ENCODE peak calls at places on chromosomes 6 and 20, in six cellular contexts. S is SK-N-SH, T is transverse colon, G is heart left ventricle, H is tibial nerve, B is stomach. U is an unnamed sample. For H3K4me1, the result is how much of the 10 kb centered on the place peaks cover.

GRCh38 chr20:8909596-8909995 is 159.3 kb upstream of the PLCB4 start:
- DNase-seq in G (no peak), B (no peak), H (no peak), T (no peak), S (no peak), U (no peak)

GRCh38 chr6:91081452-91082067 is 494.7 kb upstream of the MAP3K7 start:
- DNase-seq in G (no peak), H (no peak), B (no peak), S (peak), T (no peak), U (no peak)

GRCh38 chr6:128200789-128201188 is 299.9 kb upstream of the THEMIS start:
- DNase-seq in S (no peak), T (no peak), H (no peak), G (no peak), B (no peak), U (no peak)

GRCh38 chr20:49909499-49910339 is 5.6 kb downstream of the SPATA2 start:
- DNase-seq in B (no peak), T (peak), S (no peak), H (no peak), G (peak), U (no peak)

GRCh38 chr6:161319231-161319630 is 45.4 kb upstream of the AGPAT4 start:
- DNase-seq in S (no peak), B (no peak), H (no peak), T (no peak), G (no peak), U (no peak)

GRCh38 chr6:122697458-122697857 is 82.1 kb upstream of the FABP7 start:
- DNase-seq in H (no peak), B (no peak), T (no peak), G (no peak), S (no peak), U (no peak)

GRCh38 chr6:160445130-160445529 is 97.0 kb downstream of the SLC22A3 start:
- DNase-seq in T (no peak), H (no peak), B (no peak), G (no peak), S (no peak), U (no peak)

GRCh38 chr6:31143148-31143547 is 4.3 kb upstream of the PSORS1C2 start:
- DNase-seq in H (peak), T (no peak), B (peak), G (peak), S (no peak), U (no peak)

GRCh38 chr6:3001773-3002293 is 2.1 kb downstream of the NQO2 start:
- DNase-seq in B (no peak), T (no peak), H (no peak), G (no peak), S (no peak), U (no peak)

GRCh38 chr6:38603492-38603891 is 36.2 kb downstream of the BTBD9 start:
- DNase-seq in S (no peak), G (no peak), B (no peak), T (no peak), H (no peak), U (no peak)

GRCh38 chr20:60108397-60108796 is 150.2 kb downstream of the CDH26 start:
- DNase-seq in H (no peak), S (no peak), G (no peak), B (no peak), T (no peak), U (no peak)

GRCh38 chr6:4055420-4056041 is 23.4 kb downstream of the FAM217A start:
- DNase-seq in G (no peak), B (peak), H (no peak), S (peak), T (peak), U (no peak)

GRCh38 chr6:143286280-143286795 is 164.2 kb downstream of the ADAT2 start:
- DNase-seq in B (no peak), S (no peak), G (no peak), H (no peak), T (no peak), U (no peak)

GRCh38 chr6:12075067-12075563 is 63.0 kb downstream of the HIVEP1 start:
- DNase-seq in B (no peak), G (no peak), S (no peak), H (no peak), T (no peak), U (no peak)

GRCh38 chr6:73648166-73648565 is 5.6 kb downstream of the SLC17A5 start:
- DNase-seq in G (no peak), T (no peak), H (no peak), B (no peak), S (no peak), U (no peak)

GRCh38 chr20:10719740-10720380 is 46.1 kb upstream of the JAG1 start:
- DNase-seq in G (no peak), S (no peak), B (no peak), H (no peak), T (no peak), U (no peak)

GRCh38 chr6:26383624-26384417 is 913 bp downstream of the BTN2A2 start:
- DNase-seq in G (no peak), S (no peak), H (no peak), T (peak), B (peak), U (no peak)

GRCh38 chr6:150605333-150605732 is 5.6 kb downstream of the PLEKHG1 start:
- DNase-seq in G (no peak), B (no peak), H (no peak), S (no peak), T (no peak), U (no peak)

GRCh38 chr6:91135406-91135805 is 548.5 kb upstream of the MAP3K7 start:
- DNase-seq in G (no peak), S (no peak), T (no peak), B (no peak), H (no peak), U (no peak)

GRCh38 chr6:162576009-162576408 is 151.6 kb downstream of the PRKN start:
- DNase-seq in T (no peak), G (no peak), H (no peak), B (no peak), S (no peak), U (no peak)

DNA sequence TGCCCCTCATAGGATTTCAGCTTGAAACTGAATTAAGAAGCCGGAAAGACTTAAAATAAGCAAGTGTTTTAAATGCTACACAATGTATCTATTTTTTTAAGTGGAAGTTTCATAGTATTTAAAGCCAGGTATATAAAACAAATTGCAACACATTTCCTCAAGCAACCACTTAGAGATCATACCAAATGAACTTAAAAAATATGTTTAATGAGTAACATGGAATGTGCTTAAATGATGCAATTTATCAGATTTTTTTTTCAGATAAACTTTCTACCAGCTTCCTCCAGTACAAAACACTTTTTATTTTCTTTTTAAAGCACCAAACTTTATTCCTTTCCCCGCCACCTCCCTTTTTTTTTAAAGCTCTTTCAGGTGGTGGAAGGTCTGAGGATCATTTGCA is 534.3 kb downstream of the BMP2 start:
- DNase-seq in G (no peak), H (no peak), B (no peak), S (no peak), T (no peak), U (no peak)
- H3K27ac ChIP-seq in G (no peak), H (no peak), B (no peak), S (no peak), T (no peak), U (no peak)

DNA sequence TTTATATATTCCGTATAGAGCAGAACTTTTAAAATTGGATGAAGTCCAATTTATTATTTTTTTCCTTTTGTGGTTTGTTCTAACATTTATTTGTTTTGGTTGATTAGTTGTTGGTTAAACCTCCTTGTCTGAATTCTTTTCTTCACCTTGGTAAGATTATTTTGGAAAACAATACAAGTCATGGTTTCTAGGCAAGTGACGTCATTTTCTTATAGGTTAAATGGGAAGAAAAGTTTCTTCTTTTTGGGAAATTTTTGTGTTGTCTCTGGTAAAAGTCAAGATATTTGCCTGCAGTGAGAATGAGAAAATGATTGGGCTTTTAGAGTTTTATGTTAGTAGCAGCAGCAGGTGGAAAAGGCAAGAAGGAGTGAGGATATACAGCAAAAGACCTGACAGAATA is 197.9 kb downstream of the OTOR start:
- DNase-seq in T (no peak), H (no peak), B (no peak), S (no peak), G (no peak), U (no peak)
- H3K4me1 ChIP-seq in T (under half), H (under half), B (under half), S (under half), G (under half), U (under half)

DNA sequence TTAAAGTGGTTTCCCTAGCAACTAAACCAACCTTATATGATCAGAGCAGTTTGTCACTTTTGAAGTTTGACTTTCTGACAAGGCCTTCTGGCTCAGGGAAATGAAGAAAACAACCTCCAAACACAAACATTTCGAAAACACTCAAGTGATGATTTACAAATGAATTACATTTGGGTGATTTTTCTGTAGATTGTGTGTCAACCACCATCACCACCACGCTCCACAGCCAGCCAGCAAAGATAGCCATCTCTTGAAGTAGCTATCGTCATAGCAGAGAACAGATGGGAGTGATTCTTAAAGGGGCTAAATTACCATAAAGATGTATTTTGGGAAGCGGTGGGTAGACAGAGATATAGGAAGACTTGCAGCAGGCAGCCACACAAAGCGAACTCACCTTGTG is 16.4 kb upstream of the MLIP start:
- DNase-seq in T (no peak), H (no peak), B (no peak), G (no peak), S (no peak), U (no peak)
- H3K27ac ChIP-seq in T (no peak), H (no peak), B (no peak), G (no peak), S (no peak), U (no peak)

GRCh38 chr6:166075925-166076324 is 91.7 kb downstream of the TBXT start:
- DNase-seq in B (no peak), S (no peak), G (no peak), T (no peak), H (no peak), U (no peak)
- H3K4me1 ChIP-seq in B (under half), S (under half), G (under half), T (under half), H (under half), U (under half)